ENCODE peak calls at places on chromosomes 11 and 22, in four cellular contexts. One of them, this sample, is unnamed.

GRCh38 chr11:46541593-46542371 is 52.0 kb downstream of the AMBRA1 start:
- DNase-seq in IMR-90: no peak
- DNase-seq in mesendoderm: no peak
- DNase-seq in H1: no peak
- DNase-seq in this sample: no peak

GRCh38 chr22:19871023-19871844 is 16.6 kb upstream of the GNB1L start:
- DNase-seq in IMR-90: no peak
- DNase-seq in mesendoderm: no peak
- DNase-seq in H1: no peak
- DNase-seq in this sample: no peak

GRCh38 chr22:45919504-45920286 is 57.3 kb downstream of the WNT7B start:
- DNase-seq in IMR-90: no peak
- DNase-seq in mesendoderm: no peak
- DNase-seq in H1: no peak
- DNase-seq in this sample: no peak

GRCh38 chr11:96102664-96103068 is 178.8 kb upstream of the MTMR2 start:
- DNase-seq in IMR-90: peak; percentile 68
- DNase-seq in mesendoderm: no peak
- DNase-seq in H1: no peak
- DNase-seq in this sample: no peak

GRCh38 chr11:35418282-35418846 is 994 bp downstream of the SLC1A2 start:
- DNase-seq in IMR-90: no peak
- DNase-seq in mesendoderm: peak; percentile 53
- DNase-seq in H1: no peak
- DNase-seq in this sample: peak; percentile 72

GRCh38 chr11:8586184-8586583 is 7.8 kb downstream of the STK33 start:
- DNase-seq in IMR-90: no peak
- DNase-seq in mesendoderm: no peak
- DNase-seq in H1: no peak
- DNase-seq in this sample: no peak

GRCh38 chr11:72079776-72080325 is 491 bp downstream of the NUMA1 start:
- DNase-seq in IMR-90: no peak
- DNase-seq in mesendoderm: no peak
- DNase-seq in H1: no peak
- DNase-seq in this sample: no peak

GRCh38 chr11:102761646-102762238 is 18.7 kb downstream of the MMP10 start:
- DNase-seq in IMR-90: no peak
- DNase-seq in mesendoderm: peak; percentile 81
- DNase-seq in H1: no peak
- DNase-seq in this sample: no peak

GRCh38 chr22:44091021-44091721 is 67.1 kb downstream of the PARVB start:
- DNase-seq in IMR-90: no peak
- DNase-seq in mesendoderm: peak; percentile 47
- DNase-seq in H1: no peak
- DNase-seq in this sample: no peak

GRCh38 chr11:116240661-116241060 is 532.1 kb downstream of the BUD13 start:
- DNase-seq in IMR-90: no peak
- DNase-seq in mesendoderm: no peak
- DNase-seq in H1: no peak
- DNase-seq in this sample: no peak

GRCh38 chr11:2147391-2147790 is 8.2 kb upstream of the IGF2 start:
- DNase-seq in IMR-90: no peak
- DNase-seq in mesendoderm: no peak
- DNase-seq in H1: no peak
- DNase-seq in this sample: no peak
- H3K27me3 ChIP-seq in IMR-90: peaks cover 82% of the 10 kb centered on the region
- H3K27me3 ChIP-seq in mesendoderm: peaks cover 64% of the 10 kb centered on the region
- H3K27me3 ChIP-seq in H1: peaks cover 60% of the 10 kb centered on the region
- H3K27me3 ChIP-seq in this sample: peaks cover 59% of the 10 kb centered on the region

GRCh38 chr22:20980938-20981722 is 967 bp upstream of the LZTR1 start:
- DNase-seq in IMR-90: no peak
- DNase-seq in mesendoderm: no peak
- DNase-seq in H1: no peak
- DNase-seq in this sample: no peak
- H4K5ac ChIP-seq in IMR-90: peak overlapping the region; percentile 76
- H4K5ac ChIP-seq in mesendoderm: no peak overlapping the region
- H4K5ac ChIP-seq in H1: peak overlapping the region; percentile 79
- H4K5ac ChIP-seq in this sample: no peak overlapping the region

GRCh38 chr11:107752508-107752907 is 40.7 kb upstream of the SLN start:
- DNase-seq in IMR-90: no peak
- DNase-seq in mesendoderm: no peak
- DNase-seq in H1: no peak
- DNase-seq in this sample: no peak
- H3K27me3 ChIP-seq in IMR-90: peaks cover 3% of the 10 kb centered on the region
- H3K27me3 ChIP-seq in mesendoderm: no peaks in the 10 kb centered on the region
- H3K27me3 ChIP-seq in H1: no peaks in the 10 kb centered on the region
- H3K27me3 ChIP-seq in this sample: no peaks in the 10 kb centered on the region

DNA sequence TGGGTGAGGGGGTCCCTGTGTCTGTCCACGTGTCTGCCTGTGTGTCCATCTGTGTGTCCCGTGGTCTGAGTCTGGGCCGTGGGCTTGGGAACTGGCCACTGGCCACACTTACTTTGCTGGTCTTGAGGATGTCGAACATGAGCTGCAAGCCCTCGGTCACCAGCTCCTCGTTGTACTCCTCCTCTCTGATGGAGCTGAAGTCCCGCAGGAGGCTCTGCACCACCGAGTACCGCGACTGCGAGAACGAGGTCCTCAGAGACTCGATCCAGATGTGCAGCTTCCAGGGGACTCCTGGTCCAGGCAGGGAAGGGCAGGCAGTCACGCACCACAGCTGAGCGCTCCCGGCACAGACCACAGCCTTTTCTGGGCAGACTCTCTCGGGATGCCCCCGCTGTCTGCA is 55.4 kb downstream of the NAT10 start:
- DNase-seq in IMR-90: no peak
- DNase-seq in mesendoderm: no peak
- DNase-seq in H1: no peak
- DNase-seq in this sample: no peak
- H4K5ac ChIP-seq in IMR-90: no peak overlapping the region
- H4K5ac ChIP-seq in mesendoderm: no peak overlapping the region
- H4K5ac ChIP-seq in H1: no peak overlapping the region
- H4K5ac ChIP-seq in this sample: no peak overlapping the region

DNA sequence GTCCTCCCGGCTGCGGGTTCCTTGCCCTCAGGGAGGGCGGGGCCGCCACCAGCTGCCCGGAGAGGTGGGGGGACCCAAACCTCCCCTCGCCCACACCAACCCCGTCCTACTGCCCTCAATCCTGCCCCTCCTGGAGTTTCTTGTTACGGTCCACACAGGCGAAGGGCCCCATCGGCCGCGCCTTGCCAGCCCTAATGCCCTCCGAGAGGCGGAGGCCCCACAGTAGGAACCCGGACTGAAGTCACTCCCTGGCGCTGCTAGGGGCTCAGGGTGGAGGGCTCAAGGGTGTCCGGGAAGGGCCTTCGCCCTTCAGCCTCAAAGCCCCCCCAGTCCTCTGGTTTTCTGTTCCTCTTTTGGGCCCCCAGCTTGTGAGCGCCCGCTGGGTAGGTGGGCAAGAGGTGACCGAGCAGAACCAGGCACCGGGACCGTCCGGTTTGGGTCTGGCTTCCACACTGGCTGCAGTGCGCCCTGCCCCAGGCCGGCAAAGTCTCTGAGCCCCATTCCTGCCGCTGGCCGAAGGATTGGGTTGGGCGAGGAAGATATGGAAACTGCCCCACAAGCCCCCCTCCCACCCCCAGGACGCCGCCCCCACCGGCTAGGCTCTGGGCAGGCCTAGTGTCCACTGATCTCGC is 24.5 kb downstream of the DUSP8 start:
- DNase-seq in IMR-90: no peak
- DNase-seq in mesendoderm: no peak
- DNase-seq in H1: no peak
- DNase-seq in this sample: no peak
- H3K27me3 ChIP-seq in IMR-90: peaks cover 49% of the 10 kb centered on the region
- H3K27me3 ChIP-seq in mesendoderm: peaks cover 18% of the 10 kb centered on the region
- H3K27me3 ChIP-seq in H1: peaks cover 15% of the 10 kb centered on the region
- H3K27me3 ChIP-seq in this sample: peaks cover 8% of the 10 kb centered on the region

GRCh38 chr11:120528749-120529148 is 17.2 kb downstream of the GRIK4 start:
- DNase-seq in IMR-90: no peak
- DNase-seq in mesendoderm: no peak
- DNase-seq in H1: no peak
- DNase-seq in this sample: no peak
- H4K5ac ChIP-seq in IMR-90: no peak overlapping the region
- H4K5ac ChIP-seq in mesendoderm: no peak overlapping the region
- H4K5ac ChIP-seq in H1: no peak overlapping the region
- H4K5ac ChIP-seq in this sample: no peak overlapping the region